ENCODE peak calls at places on chromosomes 2 and 18, in four cellular contexts. Y is HCT116, N is mammary epithelial cell, C is endothelial cell of umbilical vein. U is an unnamed sample. For H3K4me1, the result is how much of the 10 kb centered on the place peaks cover.

GRCh38 chr2:30412392-30413321 is 34.4 kb upstream of the LCLAT1 start:
- DNase-seq in C (no peak), N (no peak), Y (no peak), U (no peak)

GRCh38 chr2:66434679-66435548 is at the start of gene MEIS1:
- DNase-seq in N (peak), C (peak), Y (no peak), U (peak)

GRCh38 chr2:32711219-32711618 is 83.4 kb downstream of the TTC27 start:
- DNase-seq in Y (no peak), N (peak), C (peak), U (no peak)

GRCh38 chr2:235678712-235679111 is 184.9 kb downstream of the AGAP1 start:
- DNase-seq in Y (no peak), C (no peak), N (no peak), U (no peak)

GRCh38 chr18:11889284-11889683 is 18.8 kb downstream of the MPPE1 start:
- DNase-seq in N (no peak), Y (no peak), C (no peak), U (no peak)

GRCh38 chr2:163044116-163044515 is 205.5 kb upstream of the KCNH7 start:
- DNase-seq in N (no peak), Y (no peak), C (no peak), U (no peak)

GRCh38 chr2:204673877-204674276 is 128.6 kb downstream of the PARD3B start:
- DNase-seq in Y (no peak), N (peak), C (peak), U (no peak)

GRCh38 chr2:172148246-172148645 is 45.5 kb upstream of the DLX2 start:
- DNase-seq in C (no peak), Y (no peak), N (peak), U (no peak)

GRCh38 chr2:26465266-26465925 is 12.5 kb downstream of the OTOF start:
- DNase-seq in Y (no peak), N (no peak), C (no peak), U (no peak)

GRCh38 chr18:46336278-46337205 is 232.4 kb downstream of the HAUS1 start:
- DNase-seq in N (no peak), C (no peak), Y (no peak), U (no peak)
- H3K27ac ChIP-seq in N (no peak), C (no peak), Y (no peak), U (no peak)

DNA sequence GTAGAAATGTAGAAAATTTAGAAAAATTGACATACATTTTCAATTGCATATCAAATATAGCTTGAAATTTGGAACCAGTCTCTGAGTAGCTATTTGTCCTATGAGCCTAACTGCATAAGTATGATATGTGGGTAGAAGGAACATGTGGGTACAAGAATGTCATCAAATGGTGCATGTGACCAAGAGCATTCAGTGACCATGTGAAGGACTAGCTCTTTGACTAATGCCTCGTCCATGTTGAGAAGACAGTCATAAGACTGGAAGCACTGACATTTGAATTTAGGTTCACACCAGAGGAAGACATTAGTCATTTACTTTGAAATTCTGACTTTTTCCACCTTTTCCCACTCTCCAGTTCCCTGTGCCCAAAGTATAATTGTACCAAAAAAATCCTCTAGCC is 12.6 kb downstream of the MRPL44 start:
- DNase-seq in N (peak), Y (no peak), C (no peak), U (no peak)
- TF ChIP-seq EZH2 in N (no peak), Y (no peak), C (no peak), U (no peak)

GRCh38 chr2:240627736-240628506 is 2.6 kb downstream of the GPR35 start:
- DNase-seq in N (no peak), Y (no peak), C (no peak), U (no peak)
- H3K4me1 ChIP-seq in N (under half), Y (under half), C (under half), U (under half)

DNA sequence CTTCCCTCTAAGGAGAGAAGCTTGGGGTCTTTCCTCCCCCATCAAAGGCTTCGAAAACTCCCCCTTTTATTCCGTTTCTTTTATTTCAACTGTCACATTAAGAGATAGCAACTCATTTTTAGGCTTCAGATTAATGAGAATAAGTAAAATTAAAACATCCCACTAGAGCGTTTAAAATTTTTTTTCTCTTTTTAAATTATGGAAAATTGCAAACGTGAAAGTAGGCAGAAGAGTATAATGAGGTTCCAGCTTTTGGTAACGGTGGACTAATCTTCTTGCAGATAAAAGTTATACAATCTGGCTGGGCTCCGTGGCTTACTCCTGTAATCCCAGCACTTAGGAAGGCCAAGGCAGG is 21.9 kb upstream of the RMP24 start:
- DNase-seq in N (no peak), Y (no peak), C (no peak), U (no peak)
- H3K27ac ChIP-seq in N (no peak), Y (no peak), C (no peak), U (no peak)

GRCh38 chr18:31040982-31041345 is 1.6 kb downstream of the DSC3 start:
- DNase-seq in N (peak), Y (no peak), C (no peak), U (no peak)

GRCh38 chr18:31042068-31042390 is 513 bp downstream of the DSC3 start:
- DNase-seq in Y (no peak), C (no peak), N (no peak), U (no peak)

GRCh38 chr18:31039426-31039825 is 3.1 kb downstream of the DSC3 start:
- DNase-seq in C (no peak), Y (no peak), N (peak), U (peak)

GRCh38 chr18:31042391-31043181 is at the start of gene DSC3:
- DNase-seq in C (no peak), Y (no peak), N (peak), U (no peak)

GRCh38 chr18:31041346-31042067 is 1.0 kb downstream of the DSC3 start:
- DNase-seq in C (peak), N (peak), Y (no peak), U (no peak)
- TF ChIP-seq EZH2 in C (peak), N (no peak), Y (no peak), U (no peak)

DNA sequence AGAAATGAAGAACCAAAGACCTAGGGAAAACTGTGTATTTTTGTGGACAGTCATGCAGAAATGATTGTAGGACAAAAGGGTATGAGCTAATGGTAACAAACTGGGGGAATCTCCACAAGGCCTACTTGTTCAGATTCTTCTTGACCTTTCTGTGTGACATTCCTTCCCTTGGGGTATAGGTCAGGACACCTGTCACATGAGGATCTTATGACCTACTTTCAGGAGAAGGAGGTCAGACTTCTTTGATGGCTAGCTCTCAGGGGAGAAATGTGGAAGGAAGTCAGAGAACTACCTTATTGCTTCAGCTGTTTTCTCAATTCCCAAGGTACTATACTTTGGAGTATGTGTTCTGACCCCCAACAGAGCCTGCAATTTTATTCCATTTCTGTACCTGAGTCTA is 40.7 kb upstream of the TANK start:
- DNase-seq in N (no peak), C (no peak), Y (no peak), U (no peak)
- H3K4me1 ChIP-seq in N (under half), C (under half), Y (under half), U (under half)

GRCh38 chr2:233240897-233241296 is 10.6 kb upstream of the ATG16L1 start:
- DNase-seq in C (no peak), N (peak), Y (no peak), U (no peak)
- H3K27ac ChIP-seq in C (no peak), N (no peak), Y (no peak), U (no peak)

GRCh38 chr2:73294239-73294638 is 891 bp upstream of the EGR4 start:
- DNase-seq in N (no peak), Y (no peak), C (no peak), U (no peak)

GRCh38 chr2:73292906-73293533 is 328 bp downstream of the EGR4 start:
- DNase-seq in Y (no peak), N (no peak), C (no peak), U (no peak)

GRCh38 chr2:73291461-73292315 is 1.7 kb downstream of the EGR4 start:
- DNase-seq in Y (no peak), N (peak), C (no peak), U (no peak)

GRCh38 chr2:73292316-73292905 is 937 bp downstream of the EGR4 start:
- DNase-seq in N (no peak), C (no peak), Y (no peak), U (no peak)

DNA sequence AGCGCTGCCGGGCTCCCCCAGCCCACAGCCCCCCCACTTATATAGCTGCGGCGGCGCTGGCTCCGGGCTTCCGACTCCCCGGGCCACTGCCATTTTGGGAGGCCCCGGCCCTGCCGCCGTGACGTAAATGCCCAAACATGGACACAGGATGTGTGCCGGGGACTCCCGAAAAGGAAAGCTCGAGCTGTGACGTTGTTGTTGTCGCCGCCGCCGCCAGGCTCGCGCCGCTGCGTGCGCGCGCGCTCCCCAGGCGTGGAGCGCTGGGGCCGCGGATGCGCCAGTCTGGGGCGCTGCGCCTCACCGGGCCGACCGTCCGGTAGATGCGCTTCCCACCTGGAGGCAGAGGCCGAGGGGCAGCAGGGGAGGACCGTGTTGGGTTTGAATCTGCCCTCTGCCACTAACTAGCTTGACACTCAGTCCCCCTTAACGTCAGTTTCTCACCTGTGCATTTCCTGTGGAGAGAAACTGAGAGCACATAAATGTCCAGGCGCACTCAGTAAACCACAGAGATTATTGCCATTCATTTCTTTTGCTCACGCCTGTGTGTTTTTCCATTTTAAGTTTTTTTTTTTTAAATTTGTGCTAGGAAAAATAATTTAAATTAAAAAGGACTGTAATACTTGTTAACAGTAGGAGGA is at the start of gene EGR4:
- DNase-seq in Y (peak), C (peak), N (peak), U (no peak)
- TF ChIP-seq EZH2 in Y (no peak), C (no peak), N (peak), U (no peak)

DNA sequence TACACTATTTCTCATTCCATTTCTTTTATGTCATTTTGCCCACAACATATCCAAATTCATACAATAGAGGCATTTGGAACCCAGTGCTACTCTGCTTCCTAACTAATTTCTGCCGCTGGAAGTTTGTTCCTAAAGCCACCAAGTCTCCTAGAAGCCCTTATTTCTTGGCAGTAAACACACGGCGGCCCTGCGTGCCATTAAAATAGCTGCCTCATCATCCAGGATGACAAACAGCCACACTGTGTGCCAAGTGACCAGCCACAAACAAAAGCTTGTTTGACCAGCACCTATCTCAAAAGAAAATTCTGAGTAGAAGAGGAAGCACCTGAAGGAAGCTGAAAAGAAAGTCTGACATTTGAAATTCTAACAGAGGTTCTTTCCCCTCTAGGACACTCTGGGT is 64.2 kb downstream of the BCL11A start:
- DNase-seq in C (no peak), Y (no peak), N (no peak), U (no peak)
- H3K4me1 ChIP-seq in C (under half), Y (under half), N (under half), U (under half)